ENCODE peak calls at places on chromosome 1, in six cellular contexts. One of them, this sample, is unnamed.
A peak's percentile ranks its signal among the peaks of the same experiment; 100 is the strongest.

GRCh38 chr1:51313961-51314777 is 16.2 kb downstream of the TTC39A start:
- DNase-seq in renal cortical epithelial cell: peak; percentile 99
- DNase-seq in NCI-H1694: no peak
- DNase-seq in stimulated activated CD4-positive, alpha-beta T cell treated with anti-CD3 and anti-CD28 coated beads, Interleukin-12 subunit alpha, Interleukin-12 subunit beta, amount 100 ng/mL, for 48 hours: no peak
- DNase-seq in H7: no peak
- DNase-seq in mesothelial cell of epicardium: no peak
- DNase-seq in this sample: no peak

GRCh38 chr1:70818391-70818790 is 229.2 kb downstream of the PTGER3 start:
- DNase-seq in renal cortical epithelial cell: no peak
- DNase-seq in stimulated activated CD4-positive, alpha-beta T cell treated with anti-CD3 and anti-CD28 coated beads, Interleukin-12 subunit alpha, Interleukin-12 subunit beta, amount 100 ng/mL, for 48 hours: no peak
- DNase-seq in mesothelial cell of epicardium: no peak
- DNase-seq in H7: no peak
- DNase-seq in NCI-H1694: no peak
- DNase-seq in this sample: no peak

GRCh38 chr1:224357626-224358124 is 996 bp downstream of the CNIH4 start:
- DNase-seq in H7: peak; percentile 22
- DNase-seq in renal cortical epithelial cell: peak; percentile 70
- DNase-seq in mesothelial cell of epicardium: no peak
- DNase-seq in stimulated activated CD4-positive, alpha-beta T cell treated with anti-CD3 and anti-CD28 coated beads, Interleukin-12 subunit alpha, Interleukin-12 subunit beta, amount 100 ng/mL, for 48 hours: no peak
- DNase-seq in NCI-H1694: no peak
- DNase-seq in this sample: no peak

GRCh38 chr1:234168061-234168724 is 205.1 kb upstream of the COA6 start:
- DNase-seq in renal cortical epithelial cell: no peak
- DNase-seq in H7: no peak
- DNase-seq in NCI-H1694: no peak
- DNase-seq in mesothelial cell of epicardium: no peak
- DNase-seq in stimulated activated CD4-positive, alpha-beta T cell treated with anti-CD3 and anti-CD28 coated beads, Interleukin-12 subunit alpha, Interleukin-12 subunit beta, amount 100 ng/mL, for 48 hours: no peak
- DNase-seq in this sample: peak; percentile 65

GRCh38 chr1:205594846-205595245 is 37.0 kb downstream of the ELK4 start:
- DNase-seq in H7: no peak
- DNase-seq in mesothelial cell of epicardium: no peak
- DNase-seq in stimulated activated CD4-positive, alpha-beta T cell treated with anti-CD3 and anti-CD28 coated beads, Interleukin-12 subunit alpha, Interleukin-12 subunit beta, amount 100 ng/mL, for 48 hours: no peak
- DNase-seq in NCI-H1694: no peak
- DNase-seq in renal cortical epithelial cell: no peak
- DNase-seq in this sample: no peak

GRCh38 chr1:9426291-9426711 is 113.0 kb upstream of the SLC25A33 start:
- DNase-seq in H7: no peak
- DNase-seq in stimulated activated CD4-positive, alpha-beta T cell treated with anti-CD3 and anti-CD28 coated beads, Interleukin-12 subunit alpha, Interleukin-12 subunit beta, amount 100 ng/mL, for 48 hours: peak; percentile 60
- DNase-seq in renal cortical epithelial cell: no peak
- DNase-seq in mesothelial cell of epicardium: no peak
- DNase-seq in NCI-H1694: no peak
- DNase-seq in this sample: no peak

GRCh38 chr1:19835573-19835972 is 20.5 kb upstream of the RNF186 start:
- DNase-seq in mesothelial cell of epicardium: no peak
- DNase-seq in NCI-H1694: no peak
- DNase-seq in renal cortical epithelial cell: no peak
- DNase-seq in stimulated activated CD4-positive, alpha-beta T cell treated with anti-CD3 and anti-CD28 coated beads, Interleukin-12 subunit alpha, Interleukin-12 subunit beta, amount 100 ng/mL, for 48 hours: no peak
- DNase-seq in H7: no peak
- DNase-seq in this sample: no peak

GRCh38 chr1:214445201-214445600 is 106.2 kb downstream of the PTPN14 start:
- DNase-seq in stimulated activated CD4-positive, alpha-beta T cell treated with anti-CD3 and anti-CD28 coated beads, Interleukin-12 subunit alpha, Interleukin-12 subunit beta, amount 100 ng/mL, for 48 hours: no peak
- DNase-seq in H7: no peak
- DNase-seq in renal cortical epithelial cell: no peak
- DNase-seq in mesothelial cell of epicardium: no peak
- DNase-seq in NCI-H1694: no peak
- DNase-seq in this sample: no peak

GRCh38 chr1:65792671-65793358 is at the start of gene PDE4B:
- DNase-seq in H7: peak; percentile 79
- DNase-seq in stimulated activated CD4-positive, alpha-beta T cell treated with anti-CD3 and anti-CD28 coated beads, Interleukin-12 subunit alpha, Interleukin-12 subunit beta, amount 100 ng/mL, for 48 hours: no peak
- DNase-seq in NCI-H1694: no peak
- DNase-seq in renal cortical epithelial cell: no peak
- DNase-seq in mesothelial cell of epicardium: peak; percentile 51
- DNase-seq in this sample: peak; percentile 55

GRCh38 chr1:226602186-226603029 is 53.8 kb downstream of the STUM start:
- DNase-seq in renal cortical epithelial cell: no peak
- DNase-seq in stimulated activated CD4-positive, alpha-beta T cell treated with anti-CD3 and anti-CD28 coated beads, Interleukin-12 subunit alpha, Interleukin-12 subunit beta, amount 100 ng/mL, for 48 hours: no peak
- DNase-seq in mesothelial cell of epicardium: no peak
- DNase-seq in NCI-H1694: no peak
- DNase-seq in H7: peak; percentile 60
- DNase-seq in this sample: no peak

GRCh38 chr1:59900640-59901039 is 25.9 kb downstream of the CYP2J2 start:
- DNase-seq in H7: peak; percentile 34
- DNase-seq in stimulated activated CD4-positive, alpha-beta T cell treated with anti-CD3 and anti-CD28 coated beads, Interleukin-12 subunit alpha, Interleukin-12 subunit beta, amount 100 ng/mL, for 48 hours: no peak
- DNase-seq in renal cortical epithelial cell: peak; percentile 16
- DNase-seq in NCI-H1694: no peak
- DNase-seq in mesothelial cell of epicardium: no peak
- DNase-seq in this sample: no peak

GRCh38 chr1:159652506-159652905 is 61.9 kb downstream of the CRP start:
- DNase-seq in stimulated activated CD4-positive, alpha-beta T cell treated with anti-CD3 and anti-CD28 coated beads, Interleukin-12 subunit alpha, Interleukin-12 subunit beta, amount 100 ng/mL, for 48 hours: no peak
- DNase-seq in mesothelial cell of epicardium: no peak
- DNase-seq in H7: no peak
- DNase-seq in NCI-H1694: no peak
- DNase-seq in renal cortical epithelial cell: no peak
- DNase-seq in this sample: no peak

GRCh38 chr1:20430355-20431290 is 55.4 kb downstream of the CAMK2N1 start:
- DNase-seq in renal cortical epithelial cell: no peak
- DNase-seq in mesothelial cell of epicardium: peak; percentile 71
- DNase-seq in NCI-H1694: peak; percentile 37
- DNase-seq in H7: peak; percentile 93
- DNase-seq in stimulated activated CD4-positive, alpha-beta T cell treated with anti-CD3 and anti-CD28 coated beads, Interleukin-12 subunit alpha, Interleukin-12 subunit beta, amount 100 ng/mL, for 48 hours: peak; percentile 35
- DNase-seq in this sample: no peak

GRCh38 chr1:39842726-39843305 is 40.5 kb downstream of the TRIT1 start:
- DNase-seq in renal cortical epithelial cell: no peak
- DNase-seq in NCI-H1694: peak; percentile 100
- DNase-seq in stimulated activated CD4-positive, alpha-beta T cell treated with anti-CD3 and anti-CD28 coated beads, Interleukin-12 subunit alpha, Interleukin-12 subunit beta, amount 100 ng/mL, for 48 hours: no peak
- DNase-seq in mesothelial cell of epicardium: no peak
- DNase-seq in H7: no peak
- DNase-seq in this sample: peak; percentile 74

GRCh38 chr1:81576996-81577697 is 223.6 kb upstream of the ADGRL2 start:
- DNase-seq in stimulated activated CD4-positive, alpha-beta T cell treated with anti-CD3 and anti-CD28 coated beads, Interleukin-12 subunit alpha, Interleukin-12 subunit beta, amount 100 ng/mL, for 48 hours: no peak
- DNase-seq in mesothelial cell of epicardium: no peak
- DNase-seq in H7: no peak
- DNase-seq in renal cortical epithelial cell: no peak
- DNase-seq in NCI-H1694: no peak
- DNase-seq in this sample: no peak

GRCh38 chr1:160251687-160252526 is 10.4 kb downstream of the DCAF8 start:
- DNase-seq in NCI-H1694: peak; percentile 89
- DNase-seq in H7: peak; percentile 62
- DNase-seq in stimulated activated CD4-positive, alpha-beta T cell treated with anti-CD3 and anti-CD28 coated beads, Interleukin-12 subunit alpha, Interleukin-12 subunit beta, amount 100 ng/mL, for 48 hours: no peak
- DNase-seq in renal cortical epithelial cell: peak; percentile 79
- DNase-seq in mesothelial cell of epicardium: no peak
- DNase-seq in this sample: peak; percentile 97

This sample was measured in G401.